ENCODE peak calls at places on chromosomes 7 and 10, in nine cellular contexts. One of them, this sample, is unnamed.

GRCh38 chr7:33986951-33987948 is 81.9 kb downstream of the BMPER start:
- DNase-seq in lung: peak; percentile 66
- DNase-seq in CD8-positive, alpha-beta memory T cell: no peak
- DNase-seq in cerebellum: no peak
- DNase-seq in hepatic stellate cell: peak; percentile 76
- DNase-seq in non-pigmented ciliary epithelial cell: peak; percentile 99
- DNase-seq in fibroblast of gingiva: peak; percentile 98
- DNase-seq in BJ: peak; percentile 99
- DNase-seq in activated T-helper 1 cell treated with anti-CD3 and anti-CD28 coated beads, Interleukin-2, amount 50 U/mL, for 16 hours: no peak
- DNase-seq in this sample: peak; percentile 68

GRCh38 chr10:17851611-17852010 is 42.5 kb downstream of the MRC1 start:
- DNase-seq in BJ: no peak
- DNase-seq in cerebellum: no peak
- DNase-seq in lung: peak; percentile 43
- DNase-seq in non-pigmented ciliary epithelial cell: no peak
- DNase-seq in activated T-helper 1 cell treated with anti-CD3 and anti-CD28 coated beads, Interleukin-2, amount 50 U/mL, for 16 hours: no peak
- DNase-seq in fibroblast of gingiva: no peak
- DNase-seq in CD8-positive, alpha-beta memory T cell: no peak
- DNase-seq in hepatic stellate cell: no peak
- DNase-seq in this sample: no peak

GRCh38 chr7:105454058-105454739 is 65.5 kb upstream of the SRPK2 start:
- DNase-seq in CD8-positive, alpha-beta memory T cell: no peak
- DNase-seq in lung: no peak
- DNase-seq in BJ: peak; percentile 96
- DNase-seq in non-pigmented ciliary epithelial cell: peak; percentile 69
- DNase-seq in hepatic stellate cell: peak; percentile 76
- DNase-seq in fibroblast of gingiva: peak; percentile 88
- DNase-seq in activated T-helper 1 cell treated with anti-CD3 and anti-CD28 coated beads, Interleukin-2, amount 50 U/mL, for 16 hours: no peak
- DNase-seq in cerebellum: no peak
- DNase-seq in this sample: no peak

GRCh38 chr10:69644658-69645295 is 14.7 kb downstream of the FAM241B start:
- DNase-seq in cerebellum: peak; percentile 73
- DNase-seq in activated T-helper 1 cell treated with anti-CD3 and anti-CD28 coated beads, Interleukin-2, amount 50 U/mL, for 16 hours: no peak
- DNase-seq in fibroblast of gingiva: peak; percentile 30
- DNase-seq in hepatic stellate cell: peak; percentile 94
- DNase-seq in non-pigmented ciliary epithelial cell: peak; percentile 6
- DNase-seq in lung: peak; percentile 46
- DNase-seq in BJ: no peak
- DNase-seq in CD8-positive, alpha-beta memory T cell: no peak
- DNase-seq in this sample: peak; percentile 19

GRCh38 chr10:5943536-5943935 is 33.8 kb downstream of the IL15RA start:
- DNase-seq in non-pigmented ciliary epithelial cell: no peak
- DNase-seq in CD8-positive, alpha-beta memory T cell: no peak
- DNase-seq in fibroblast of gingiva: peak; percentile 26
- DNase-seq in hepatic stellate cell: peak; percentile 24
- DNase-seq in BJ: peak; percentile 47
- DNase-seq in activated T-helper 1 cell treated with anti-CD3 and anti-CD28 coated beads, Interleukin-2, amount 50 U/mL, for 16 hours: no peak
- DNase-seq in cerebellum: no peak
- DNase-seq in lung: peak; percentile 45
- DNase-seq in this sample: no peak

GRCh38 chr10:77548157-77548556 is 89.5 kb downstream of the KCNMA1 start:
- DNase-seq in CD8-positive, alpha-beta memory T cell: no peak
- DNase-seq in fibroblast of gingiva: peak; percentile 24
- DNase-seq in cerebellum: peak; percentile 27
- DNase-seq in activated T-helper 1 cell treated with anti-CD3 and anti-CD28 coated beads, Interleukin-2, amount 50 U/mL, for 16 hours: no peak
- DNase-seq in hepatic stellate cell: no peak
- DNase-seq in non-pigmented ciliary epithelial cell: no peak
- DNase-seq in lung: no peak
- DNase-seq in BJ: no peak
- DNase-seq in this sample: no peak

GRCh38 chr7:115008465-115009114 is 86.7 kb downstream of the MDFIC start:
- DNase-seq in cerebellum: no peak
- DNase-seq in activated T-helper 1 cell treated with anti-CD3 and anti-CD28 coated beads, Interleukin-2, amount 50 U/mL, for 16 hours: no peak
- DNase-seq in fibroblast of gingiva: peak; percentile 96
- DNase-seq in non-pigmented ciliary epithelial cell: no peak
- DNase-seq in BJ: no peak
- DNase-seq in CD8-positive, alpha-beta memory T cell: peak; percentile 4
- DNase-seq in lung: peak; percentile 41
- DNase-seq in hepatic stellate cell: peak; percentile 4
- DNase-seq in this sample: no peak

GRCh38 chr7:66542528-66543373 is 85.9 kb upstream of the KCTD7 start:
- DNase-seq in hepatic stellate cell: no peak
- DNase-seq in CD8-positive, alpha-beta memory T cell: no peak
- DNase-seq in lung: no peak
- DNase-seq in non-pigmented ciliary epithelial cell: no peak
- DNase-seq in fibroblast of gingiva: no peak
- DNase-seq in activated T-helper 1 cell treated with anti-CD3 and anti-CD28 coated beads, Interleukin-2, amount 50 U/mL, for 16 hours: no peak
- DNase-seq in BJ: no peak
- DNase-seq in cerebellum: no peak
- DNase-seq in this sample: no peak

GRCh38 chr10:95211606-95212279 is 17.7 kb downstream of the ACSM6 start:
- DNase-seq in hepatic stellate cell: no peak
- DNase-seq in fibroblast of gingiva: peak; percentile 67
- DNase-seq in non-pigmented ciliary epithelial cell: no peak
- DNase-seq in CD8-positive, alpha-beta memory T cell: no peak
- DNase-seq in cerebellum: no peak
- DNase-seq in lung: no peak
- DNase-seq in BJ: no peak
- DNase-seq in activated T-helper 1 cell treated with anti-CD3 and anti-CD28 coated beads, Interleukin-2, amount 50 U/mL, for 16 hours: no peak
- DNase-seq in this sample: no peak

GRCh38 chr10:131802991-131803390 is 97.8 kb upstream of the PPP2R2D start:
- DNase-seq in activated T-helper 1 cell treated with anti-CD3 and anti-CD28 coated beads, Interleukin-2, amount 50 U/mL, for 16 hours: no peak
- DNase-seq in fibroblast of gingiva: no peak
- DNase-seq in hepatic stellate cell: no peak
- DNase-seq in BJ: no peak
- DNase-seq in lung: no peak
- DNase-seq in CD8-positive, alpha-beta memory T cell: no peak
- DNase-seq in non-pigmented ciliary epithelial cell: no peak
- DNase-seq in cerebellum: no peak
- DNase-seq in this sample: no peak

GRCh38 chr7:70042533-70042932 is 444.3 kb downstream of the AUTS2 start:
- DNase-seq in CD8-positive, alpha-beta memory T cell: no peak
- DNase-seq in lung: no peak
- DNase-seq in BJ: no peak
- DNase-seq in non-pigmented ciliary epithelial cell: no peak
- DNase-seq in fibroblast of gingiva: peak; percentile 59
- DNase-seq in activated T-helper 1 cell treated with anti-CD3 and anti-CD28 coated beads, Interleukin-2, amount 50 U/mL, for 16 hours: no peak
- DNase-seq in cerebellum: peak; percentile 7
- DNase-seq in hepatic stellate cell: no peak
- DNase-seq in this sample: no peak

GRCh38 chr7:136405931-136406777 is 429.0 kb upstream of the MTPN start:
- DNase-seq in activated T-helper 1 cell treated with anti-CD3 and anti-CD28 coated beads, Interleukin-2, amount 50 U/mL, for 16 hours: no peak
- DNase-seq in cerebellum: peak; percentile 11
- DNase-seq in fibroblast of gingiva: peak; percentile 30
- DNase-seq in lung: no peak
- DNase-seq in CD8-positive, alpha-beta memory T cell: no peak
- DNase-seq in BJ: peak; percentile 1
- DNase-seq in non-pigmented ciliary epithelial cell: peak; percentile 11
- DNase-seq in hepatic stellate cell: peak; percentile 22
- DNase-seq in this sample: no peak

GRCh38 chr7:17725761-17726160 is 214.5 kb downstream of the SNX13 start:
- DNase-seq in lung: no peak
- DNase-seq in non-pigmented ciliary epithelial cell: no peak
- DNase-seq in BJ: no peak
- DNase-seq in hepatic stellate cell: no peak
- DNase-seq in CD8-positive, alpha-beta memory T cell: no peak
- DNase-seq in activated T-helper 1 cell treated with anti-CD3 and anti-CD28 coated beads, Interleukin-2, amount 50 U/mL, for 16 hours: no peak
- DNase-seq in fibroblast of gingiva: no peak
- DNase-seq in cerebellum: no peak
- DNase-seq in this sample: no peak

GRCh38 chr10:130999376-131000202 is 311.9 kb downstream of the TCERG1L start:
- DNase-seq in cerebellum: no peak
- DNase-seq in hepatic stellate cell: no peak
- DNase-seq in activated T-helper 1 cell treated with anti-CD3 and anti-CD28 coated beads, Interleukin-2, amount 50 U/mL, for 16 hours: no peak
- DNase-seq in BJ: no peak
- DNase-seq in lung: peak; percentile 24
- DNase-seq in non-pigmented ciliary epithelial cell: no peak
- DNase-seq in fibroblast of gingiva: no peak
- DNase-seq in CD8-positive, alpha-beta memory T cell: no peak
- DNase-seq in this sample: no peak

GRCh38 chr7:129308047-129308446 is 83.2 kb downstream of the AHCYL2 start:
- DNase-seq in cerebellum: no peak
- DNase-seq in fibroblast of gingiva: peak; percentile 32
- DNase-seq in hepatic stellate cell: no peak
- DNase-seq in lung: no peak
- DNase-seq in non-pigmented ciliary epithelial cell: no peak
- DNase-seq in BJ: no peak
- DNase-seq in activated T-helper 1 cell treated with anti-CD3 and anti-CD28 coated beads, Interleukin-2, amount 50 U/mL, for 16 hours: no peak
- DNase-seq in CD8-positive, alpha-beta memory T cell: no peak
- DNase-seq in this sample: peak; percentile 77

GRCh38 chr7:138226001-138226476 is 149.8 kb downstream of the AKR1D1 start:
- DNase-seq in non-pigmented ciliary epithelial cell: peak; percentile 35
- DNase-seq in activated T-helper 1 cell treated with anti-CD3 and anti-CD28 coated beads, Interleukin-2, amount 50 U/mL, for 16 hours: no peak
- DNase-seq in lung: no peak
- DNase-seq in CD8-positive, alpha-beta memory T cell: no peak
- DNase-seq in hepatic stellate cell: no peak
- DNase-seq in fibroblast of gingiva: no peak
- DNase-seq in cerebellum: no peak
- DNase-seq in BJ: no peak
- DNase-seq in this sample: no peak

GRCh38 chr10:98269435-98269912 is 1.5 kb upstream of the LOXL4 start:
- DNase-seq in CD8-positive, alpha-beta memory T cell: no peak
- DNase-seq in non-pigmented ciliary epithelial cell: peak; percentile 37
- DNase-seq in fibroblast of gingiva: peak; percentile 86
- DNase-seq in activated T-helper 1 cell treated with anti-CD3 and anti-CD28 coated beads, Interleukin-2, amount 50 U/mL, for 16 hours: no peak
- DNase-seq in cerebellum: peak; percentile 31
- DNase-seq in hepatic stellate cell: peak; percentile 98
- DNase-seq in lung: peak; percentile 76
- DNase-seq in BJ: peak; percentile 44
- DNase-seq in this sample: no peak

GRCh38 chr10:29618341-29619171 is 16.2 kb downstream of the SVIL start:
- DNase-seq in cerebellum: no peak
- DNase-seq in activated T-helper 1 cell treated with anti-CD3 and anti-CD28 coated beads, Interleukin-2, amount 50 U/mL, for 16 hours: no peak
- DNase-seq in BJ: no peak
- DNase-seq in CD8-positive, alpha-beta memory T cell: no peak
- DNase-seq in fibroblast of gingiva: peak; percentile 23
- DNase-seq in non-pigmented ciliary epithelial cell: no peak
- DNase-seq in lung: peak; percentile 74
- DNase-seq in hepatic stellate cell: no peak
- DNase-seq in this sample: no peak

GRCh38 chr7:137592232-137592896 is 248.8 kb upstream of the PTN start:
- DNase-seq in BJ: peak; percentile 16
- DNase-seq in non-pigmented ciliary epithelial cell: no peak
- DNase-seq in activated T-helper 1 cell treated with anti-CD3 and anti-CD28 coated beads, Interleukin-2, amount 50 U/mL, for 16 hours: no peak
- DNase-seq in CD8-positive, alpha-beta memory T cell: no peak
- DNase-seq in fibroblast of gingiva: peak; percentile 72
- DNase-seq in lung: peak; percentile 45
- DNase-seq in cerebellum: peak; percentile 74
- DNase-seq in hepatic stellate cell: peak; percentile 66
- DNase-seq in this sample: no peak

GRCh38 chr10:114519306-114519669 is 115.0 kb upstream of the AFAP1L2 start:
- DNase-seq in lung: peak; percentile 68
- DNase-seq in CD8-positive, alpha-beta memory T cell: no peak
- DNase-seq in cerebellum: peak; percentile 51
- DNase-seq in non-pigmented ciliary epithelial cell: no peak
- DNase-seq in hepatic stellate cell: no peak
- DNase-seq in BJ: no peak
- DNase-seq in fibroblast of gingiva: no peak
- DNase-seq in activated T-helper 1 cell treated with anti-CD3 and anti-CD28 coated beads, Interleukin-2, amount 50 U/mL, for 16 hours: no peak
- DNase-seq in this sample: peak; percentile 81

GRCh38 chr7:24879281-24879680 is 100.7 kb downstream of the OSBPL3 start:
- DNase-seq in BJ: no peak
- DNase-seq in lung: no peak
- DNase-seq in activated T-helper 1 cell treated with anti-CD3 and anti-CD28 coated beads, Interleukin-2, amount 50 U/mL, for 16 hours: no peak
- DNase-seq in fibroblast of gingiva: no peak
- DNase-seq in CD8-positive, alpha-beta memory T cell: no peak
- DNase-seq in non-pigmented ciliary epithelial cell: no peak
- DNase-seq in hepatic stellate cell: no peak
- DNase-seq in cerebellum: no peak
- DNase-seq in this sample: no peak

GRCh38 chr10:111077715-111078504 is 1.1 kb downstream of the ADRA2A start:
- DNase-seq in BJ: no peak
- DNase-seq in non-pigmented ciliary epithelial cell: no peak
- DNase-seq in fibroblast of gingiva: no peak
- DNase-seq in cerebellum: peak; percentile 49
- DNase-seq in activated T-helper 1 cell treated with anti-CD3 and anti-CD28 coated beads, Interleukin-2, amount 50 U/mL, for 16 hours: no peak
- DNase-seq in lung: no peak
- DNase-seq in CD8-positive, alpha-beta memory T cell: no peak
- DNase-seq in hepatic stellate cell: no peak
- DNase-seq in this sample: no peak

GRCh38 chr10:11110499-11110898 is 92.8 kb downstream of the CELF2 start:
- DNase-seq in hepatic stellate cell: no peak
- DNase-seq in lung: no peak
- DNase-seq in CD8-positive, alpha-beta memory T cell: no peak
- DNase-seq in non-pigmented ciliary epithelial cell: no peak
- DNase-seq in activated T-helper 1 cell treated with anti-CD3 and anti-CD28 coated beads, Interleukin-2, amount 50 U/mL, for 16 hours: no peak
- DNase-seq in fibroblast of gingiva: no peak
- DNase-seq in BJ: no peak
- DNase-seq in cerebellum: no peak
- DNase-seq in this sample: no peak

GRCh38 chr10:24953350-24954074 is 1.1 kb upstream of the PRTFDC1 start:
- DNase-seq in BJ: no peak
- DNase-seq in activated T-helper 1 cell treated with anti-CD3 and anti-CD28 coated beads, Interleukin-2, amount 50 U/mL, for 16 hours: no peak
- DNase-seq in hepatic stellate cell: no peak
- DNase-seq in CD8-positive, alpha-beta memory T cell: peak; percentile 3
- DNase-seq in lung: no peak
- DNase-seq in fibroblast of gingiva: peak; percentile 90
- DNase-seq in non-pigmented ciliary epithelial cell: no peak
- DNase-seq in cerebellum: peak; percentile 16
- DNase-seq in this sample: no peak

GRCh38 chr7:65441010-65441409 is 67.4 kb downstream of the ZNF92 start:
- DNase-seq in fibroblast of gingiva: no peak
- DNase-seq in cerebellum: no peak
- DNase-seq in BJ: peak; percentile 67
- DNase-seq in activated T-helper 1 cell treated with anti-CD3 and anti-CD28 coated beads, Interleukin-2, amount 50 U/mL, for 16 hours: no peak
- DNase-seq in hepatic stellate cell: no peak
- DNase-seq in CD8-positive, alpha-beta memory T cell: no peak
- DNase-seq in lung: no peak
- DNase-seq in non-pigmented ciliary epithelial cell: peak; percentile 76
- DNase-seq in this sample: no peak

GRCh38 chr7:130144632-130145171 is 60.5 kb downstream of the TMEM209 start:
- DNase-seq in non-pigmented ciliary epithelial cell: peak; percentile 78
- DNase-seq in CD8-positive, alpha-beta memory T cell: no peak
- DNase-seq in BJ: peak; percentile 51
- DNase-seq in hepatic stellate cell: peak; percentile 78
- DNase-seq in activated T-helper 1 cell treated with anti-CD3 and anti-CD28 coated beads, Interleukin-2, amount 50 U/mL, for 16 hours: no peak
- DNase-seq in fibroblast of gingiva: peak; percentile 17
- DNase-seq in cerebellum: no peak
- DNase-seq in lung: peak; percentile 74
- DNase-seq in this sample: no peak

GRCh38 chr10:4914213-4914850 is 48.9 kb upstream of the AKR1C1 start:
- DNase-seq in BJ: no peak
- DNase-seq in activated T-helper 1 cell treated with anti-CD3 and anti-CD28 coated beads, Interleukin-2, amount 50 U/mL, for 16 hours: no peak
- DNase-seq in CD8-positive, alpha-beta memory T cell: no peak
- DNase-seq in lung: no peak
- DNase-seq in fibroblast of gingiva: no peak
- DNase-seq in hepatic stellate cell: no peak
- DNase-seq in cerebellum: no peak
- DNase-seq in non-pigmented ciliary epithelial cell: no peak
- DNase-seq in this sample: no peak

GRCh38 chr10:124601431-124602120 is 140.0 kb downstream of the LHPP start:
- DNase-seq in lung: no peak
- DNase-seq in non-pigmented ciliary epithelial cell: no peak
- DNase-seq in cerebellum: no peak
- DNase-seq in activated T-helper 1 cell treated with anti-CD3 and anti-CD28 coated beads, Interleukin-2, amount 50 U/mL, for 16 hours: no peak
- DNase-seq in fibroblast of gingiva: no peak
- DNase-seq in BJ: no peak
- DNase-seq in hepatic stellate cell: no peak
- DNase-seq in CD8-positive, alpha-beta memory T cell: no peak
- DNase-seq in this sample: no peak

GRCh38 chr10:110353244-110354119 is 48.8 kb upstream of the SMNDC1 start:
- DNase-seq in BJ: peak; percentile 71
- DNase-seq in lung: no peak
- DNase-seq in fibroblast of gingiva: peak; percentile 82
- DNase-seq in cerebellum: peak; percentile 62
- DNase-seq in CD8-positive, alpha-beta memory T cell: no peak
- DNase-seq in non-pigmented ciliary epithelial cell: peak; percentile 84
- DNase-seq in activated T-helper 1 cell treated with anti-CD3 and anti-CD28 coated beads, Interleukin-2, amount 50 U/mL, for 16 hours: peak; percentile 44
- DNase-seq in hepatic stellate cell: peak; percentile 77
- DNase-seq in this sample: peak; percentile 86

GRCh38 chr10:73910764-73911552 is at the start of gene PLAU:
- DNase-seq in BJ: no peak
- DNase-seq in activated T-helper 1 cell treated with anti-CD3 and anti-CD28 coated beads, Interleukin-2, amount 50 U/mL, for 16 hours: no peak
- DNase-seq in cerebellum: no peak
- DNase-seq in hepatic stellate cell: peak; percentile 43
- DNase-seq in fibroblast of gingiva: no peak
- DNase-seq in lung: peak; percentile 62
- DNase-seq in CD8-positive, alpha-beta memory T cell: peak; percentile 30
- DNase-seq in non-pigmented ciliary epithelial cell: no peak
- DNase-seq in this sample: no peak